ENCODE peak calls at places on chromosomes 13 and 19, in ten cellular contexts. A is omental fat pad; G is CD4-positive, alpha-beta T cell; Y is cardiac muscle cell; M is neural progenitor cell; S is kidney epithelial cell; B is SK-N-SH; Q is AG10803; K is left ventricle myocardium inferior; T is cardiac fibroblast. D is an unnamed sample.

GRCh38 chr13:24648983-24649684 is 31.1 kb upstream of the ATP12A start:
- DNase-seq in A (no peak), G (no peak), Y (no peak), M (no peak), S (no peak), B (no peak), Q (no peak), K (no peak), T (no peak), D (no peak)

GRCh38 chr19:42850981-42851717 is 28.4 kb downstream of the PSG1 start:
- DNase-seq in A (no peak), G (no peak), Y (peak), M (no peak), S (peak), B (no peak), Q (peak), K (peak), T (peak), D (no peak)

GRCh38 chr19:10544242-10544752 is 593 bp downstream of the ATG4D start:
- DNase-seq in A (no peak), G (no peak), Y (no peak), M (peak), S (no peak), B (no peak), Q (no peak), K (peak), T (no peak), D (peak)

GRCh38 chr19:47228937-47229673 is 1.9 kb downstream of the BBC3 start:
- DNase-seq in A (no peak), G (peak), Y (no peak), M (peak), S (no peak), B (no peak), Q (peak), K (no peak), T (peak), D (peak)

GRCh38 chr13:98098511-98098910 is 44.4 kb upstream of the FARP1 start:
- DNase-seq in A (no peak), G (no peak), Y (peak), M (no peak), S (no peak), B (no peak), Q (peak), K (no peak), T (no peak), D (no peak)

GRCh38 chr13:40145139-40145538 is 489.7 kb downstream of the COG6 start:
- DNase-seq in A (no peak), G (no peak), Y (no peak), M (no peak), S (no peak), B (no peak), Q (no peak), K (no peak), T (no peak), D (no peak)

GRCh38 chr19:45376045-45376724 is 5.8 kb upstream of the ERCC2 start:
- DNase-seq in A (no peak), G (no peak), Y (peak), M (peak), S (peak), B (peak), Q (peak), K (no peak), T (peak), D (no peak)

GRCh38 chr13:24282256-24282655 is 27.1 kb upstream of the C1QTNF9 start:
- DNase-seq in A (no peak), G (no peak), Y (no peak), M (no peak), S (no peak), B (peak), Q (no peak), K (no peak), T (no peak), D (no peak)

GRCh38 chr19:41870401-41870873 is 6.6 kb upstream of the CD79A start:
- DNase-seq in A (no peak), G (no peak), Y (peak), M (no peak), S (no peak), B (peak), Q (peak), K (no peak), T (peak), D (no peak)

GRCh38 chr13:82847595-82847994 is 1034.7 kb downstream of the SLITRK1 start:
- DNase-seq in A (no peak), G (no peak), Y (no peak), M (no peak), S (no peak), B (no peak), Q (no peak), K (no peak), T (no peak), D (no peak)

GRCh38 chr19:289651-290538 is 1.3 kb downstream of the PLPP2 start:
- DNase-seq in A (no peak), G (no peak), Y (peak), M (no peak), S (peak), B (peak), Q (peak), K (no peak), T (peak), D (no peak)

GRCh38 chr19:53894736-53895135 is 12.7 kb downstream of the PRKCG start:
- DNase-seq in A (no peak), G (no peak), Y (no peak), M (no peak), S (no peak), B (no peak), Q (no peak), K (no peak), T (no peak), D (no peak)

GRCh38 chr13:97977376-97977705 is 23.9 kb downstream of the IPO5 start:
- DNase-seq in A (no peak), G (no peak), Y (peak), M (no peak), S (no peak), B (no peak), Q (no peak), K (no peak), T (peak), D (no peak)

GRCh38 chr13:37490176-37490575 is 108.4 kb downstream of the POSTN start:
- DNase-seq in A (no peak), G (no peak), Y (no peak), M (no peak), S (no peak), B (no peak), Q (peak), K (no peak), T (peak), D (no peak)

GRCh38 chr13:37492061-37492460 is 106.5 kb downstream of the POSTN start:
- DNase-seq in A (no peak), G (no peak), Y (no peak), M (no peak), S (no peak), B (no peak), Q (peak), K (no peak), T (peak), D (no peak)

GRCh38 chr13:37495046-37495445 is 103.5 kb downstream of the POSTN start:
- DNase-seq in A (no peak), G (no peak), Y (no peak), M (no peak), S (no peak), B (no peak), Q (peak), K (no peak), T (peak), D (no peak)

GRCh38 chr13:37491661-37492060 is 106.9 kb downstream of the POSTN start:
- DNase-seq in A (no peak), G (no peak), Y (no peak), M (no peak), S (no peak), B (no peak), Q (peak), K (no peak), T (no peak), D (no peak)

GRCh38 chr13:37492741-37493514 is 105.6 kb downstream of the POSTN start:
- DNase-seq in A (no peak), G (no peak), Y (peak), M (no peak), S (peak), B (no peak), Q (peak), K (no peak), T (peak), D (no peak)
- TF ChIP-seq CTCF in A (no peak), G (no peak), Y (no peak), M (no peak), S (no peak), B (no peak), Q (no peak), K (no peak), T (no peak), D (no peak)

DNA sequence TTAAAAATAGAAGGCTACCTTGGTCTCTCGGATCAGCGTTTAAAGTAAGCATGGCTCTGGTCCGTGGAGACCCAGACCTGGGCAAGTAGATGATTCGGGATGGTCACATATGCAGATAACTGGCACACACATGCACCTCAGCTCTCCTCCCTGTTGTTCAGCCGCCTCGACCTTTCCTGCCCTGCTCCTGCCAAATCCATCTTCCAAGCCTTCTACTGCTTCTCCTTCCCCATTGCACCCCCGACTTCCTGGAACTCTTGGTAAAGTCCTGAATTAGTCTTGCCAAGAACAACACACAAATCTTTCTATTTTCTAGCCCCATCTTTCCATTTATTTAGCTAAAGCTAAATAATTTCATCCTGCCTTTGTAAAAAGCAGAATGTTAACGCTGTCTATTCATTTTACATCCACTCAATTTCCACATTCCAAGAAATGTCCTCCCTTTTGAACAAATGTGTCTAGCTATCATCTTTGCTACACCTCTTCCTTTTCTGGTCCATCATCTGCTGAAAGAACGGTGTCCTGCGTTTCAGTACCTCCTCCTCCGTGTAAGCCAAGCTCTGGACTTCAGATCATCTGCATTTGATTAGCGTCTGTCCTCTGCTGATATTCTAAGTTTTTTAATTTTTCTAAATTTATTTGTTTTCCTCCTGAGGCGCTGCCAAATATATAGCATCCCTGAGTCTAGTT is 92.5 kb downstream of the ZIC5 start:
- DNase-seq in A (no peak), G (no peak), Y (no peak), M (no peak), S (no peak), B (no peak), Q (no peak), K (no peak), T (no peak), D (no peak)
- TF ChIP-seq CTCF in A (no peak), G (no peak), Y (no peak), M (no peak), S (no peak), B (no peak), Q (no peak), K (no peak), T (no peak), D (no peak)

GRCh38 chr13:74136089-74136658 is 2.0 kb upstream of the KLF12 start:
- DNase-seq in A (no peak), G (peak), Y (peak), M (no peak), S (no peak), B (peak), Q (peak), K (peak), T (peak), D (peak)
- TF ChIP-seq CTCF in A (no peak), G (no peak), Y (no peak), M (no peak), S (no peak), B (peak), Q (peak), K (no peak), T (no peak), D (no peak)

GRCh38 chr13:94419304-94419943 is 60.1 kb downstream of the DCT start:
- DNase-seq in A (no peak), G (no peak), Y (peak), M (no peak), S (peak), B (no peak), Q (peak), K (no peak), T (peak), D (no peak)

GRCh38 chr13:94414141-94414540 is 65.3 kb downstream of the DCT start:
- DNase-seq in A (no peak), G (no peak), Y (no peak), M (no peak), S (no peak), B (no peak), Q (no peak), K (no peak), T (no peak), D (no peak)

GRCh38 chr13:94417294-94417693 is 62.2 kb downstream of the DCT start:
- DNase-seq in A (no peak), G (no peak), Y (no peak), M (no peak), S (no peak), B (no peak), Q (no peak), K (no peak), T (no peak), D (no peak)

GRCh38 chr13:94415484-94415883 is 64.0 kb downstream of the DCT start:
- DNase-seq in A (no peak), G (no peak), Y (no peak), M (peak), S (no peak), B (no peak), Q (no peak), K (no peak), T (no peak), D (no peak)

GRCh38 chr13:94416454-94417080 is 62.9 kb downstream of the DCT start:
- DNase-seq in A (no peak), G (no peak), Y (peak), M (peak), S (no peak), B (peak), Q (no peak), K (no peak), T (peak), D (no peak)
- TF ChIP-seq CTCF in A (no peak), G (no peak), Y (peak), M (peak), S (peak), B (peak), Q (peak), K (peak), T (peak), D (peak)

GRCh38 chr19:7903244-7904073 is at the start of gene MAP2K7:
- DNase-seq in A (peak), G (peak), Y (peak), M (peak), S (peak), B (peak), Q (peak), K (peak), T (peak), D (peak)
- TF ChIP-seq CTCF in A (no peak), G (peak), Y (peak), M (peak), S (peak), B (peak), Q (peak), K (peak), T (peak), D (peak)

DNA sequence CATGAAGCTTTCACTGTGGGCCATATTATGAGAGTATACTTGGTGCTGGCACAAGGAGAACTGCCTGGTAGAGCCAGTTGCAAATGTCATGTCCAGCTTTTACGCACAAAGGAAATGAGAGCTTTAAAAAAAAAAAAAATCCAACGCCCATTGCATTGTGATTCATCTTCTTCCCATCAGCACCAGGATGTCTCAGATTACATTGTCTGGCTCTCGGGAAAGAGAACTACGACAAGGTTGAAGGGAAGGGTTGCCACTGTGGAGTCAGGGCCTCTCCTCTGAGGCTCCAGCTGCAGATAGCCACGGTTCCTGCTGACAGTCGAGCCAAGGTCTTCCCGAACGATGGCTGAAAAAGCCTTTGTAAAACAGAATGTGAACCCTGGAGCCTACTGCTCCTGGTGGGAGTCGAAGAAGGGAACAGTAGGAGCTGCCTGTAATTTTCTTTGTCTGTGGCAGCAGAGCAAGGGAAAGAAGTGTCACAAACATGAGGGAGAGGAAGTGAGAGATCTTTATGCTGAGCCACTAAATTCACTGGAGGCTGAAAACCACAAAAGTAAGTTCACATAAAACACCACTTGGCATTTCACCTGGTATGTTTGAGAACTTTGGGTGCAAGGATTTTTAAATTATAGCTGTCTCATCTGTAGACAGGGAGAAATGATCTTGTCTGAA is 704.7 kb downstream of the DIAPH3 start:
- DNase-seq in A (no peak), G (no peak), Y (peak), M (peak), S (no peak), B (no peak), Q (peak), K (no peak), T (peak), D (no peak)
- TF ChIP-seq CTCF in A (no peak), G (no peak), Y (no peak), M (no peak), S (no peak), B (no peak), Q (no peak), K (no peak), T (no peak), D (no peak)

GRCh38 chr13:62544928-62545327 is 1129.3 kb upstream of the PCDH20 start:
- DNase-seq in A (no peak), G (no peak), Y (no peak), M (no peak), S (no peak), B (no peak), Q (no peak), K (no peak), T (no peak), D (no peak)
- TF ChIP-seq CTCF in A (no peak), G (no peak), Y (no peak), M (no peak), S (peak), B (peak), Q (no peak), K (no peak), T (no peak), D (peak)

GRCh38 chr19:22882797-22883196 is 50.7 kb downstream of the ZNF723 start:
- DNase-seq in A (no peak), G (no peak), Y (peak), M (peak), S (no peak), B (peak), Q (peak), K (no peak), T (peak), D (no peak)
- TF ChIP-seq CTCF in A (no peak), G (no peak), Y (no peak), M (peak), S (no peak), B (peak), Q (peak), K (peak), T (peak), D (peak)

DNA sequence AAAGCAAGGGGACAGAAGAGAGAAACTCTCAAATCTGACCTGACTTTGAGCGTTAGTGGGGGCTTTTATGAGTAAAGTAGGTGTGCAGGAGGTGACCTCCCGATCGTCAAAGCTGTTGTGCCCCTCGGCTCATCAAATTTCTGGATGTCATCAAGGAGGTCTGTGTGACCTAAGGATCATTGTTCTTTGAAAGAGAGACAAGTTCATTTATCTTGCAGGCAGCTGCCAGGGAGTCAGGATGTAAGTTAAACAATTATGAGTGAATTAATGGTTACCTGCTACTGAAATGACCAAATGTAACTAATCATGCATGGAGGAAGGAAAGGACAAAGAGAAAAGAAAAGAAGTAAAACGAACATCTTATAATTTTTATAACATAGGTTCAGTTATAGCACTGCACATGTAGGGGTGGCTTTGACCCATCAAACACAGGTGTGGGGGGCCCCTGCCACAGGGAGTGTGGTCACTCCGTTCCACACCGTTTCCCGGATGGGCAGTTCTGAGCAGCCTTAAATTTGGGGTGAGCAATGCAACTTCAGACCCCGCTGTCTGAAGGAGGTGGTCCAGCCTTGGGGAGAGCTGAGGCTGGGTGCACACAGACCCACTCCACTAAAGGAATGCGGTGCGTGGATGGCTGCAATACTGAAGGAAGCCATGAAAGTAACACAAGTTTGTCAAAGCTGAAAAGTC is 5.2 kb downstream of the CD22 start:
- DNase-seq in A (no peak), G (no peak), Y (no peak), M (no peak), S (no peak), B (no peak), Q (no peak), K (no peak), T (no peak), D (no peak)
- TF ChIP-seq CTCF in A (no peak), G (no peak), Y (no peak), M (no peak), S (no peak), B (no peak), Q (no peak), K (no peak), T (no peak), D (no peak)

GRCh38 chr13:52838433-52839107 is 9.9 kb downstream of the PCDH8 start:
- DNase-seq in A (no peak), G (no peak), Y (no peak), M (peak), S (no peak), B (no peak), Q (no peak), K (no peak), T (no peak), D (no peak)

GRCh38 chr13:52842440-52842839 is 6.0 kb downstream of the PCDH8 start:
- DNase-seq in A (no peak), G (no peak), Y (no peak), M (no peak), S (no peak), B (peak), Q (no peak), K (no peak), T (no peak), D (no peak)

GRCh38 chr13:52837850-52838249 is 10.6 kb downstream of the PCDH8 start:
- DNase-seq in A (no peak), G (no peak), Y (no peak), M (no peak), S (no peak), B (no peak), Q (no peak), K (no peak), T (no peak), D (peak)

GRCh38 chr13:52835071-52835793 is 13.2 kb downstream of the PCDH8 start:
- DNase-seq in A (no peak), G (no peak), Y (no peak), M (no peak), S (no peak), B (peak), Q (no peak), K (no peak), T (no peak), D (no peak)

DNA sequence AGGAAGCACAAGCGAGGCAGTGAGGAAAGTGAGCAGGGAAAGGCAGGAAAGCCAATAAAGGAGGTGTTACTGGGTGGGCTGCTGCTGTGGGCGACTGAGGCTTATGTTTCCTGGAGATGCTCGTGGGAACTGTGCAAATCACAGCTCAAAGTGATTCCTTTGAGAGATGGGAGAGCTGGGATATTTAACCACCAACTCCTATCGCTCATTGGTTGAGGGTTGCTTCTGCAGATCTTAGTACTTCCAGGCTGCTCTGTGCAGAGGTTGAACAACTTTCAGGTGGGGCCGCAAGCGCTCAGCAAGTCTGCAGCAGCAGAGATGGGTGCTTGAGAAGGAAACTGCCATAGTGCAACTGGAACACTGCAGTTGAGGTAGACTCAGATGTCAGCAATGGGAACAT is 8.4 kb downstream of the PCDH8 start:
- DNase-seq in A (no peak), G (no peak), Y (no peak), M (no peak), S (no peak), B (no peak), Q (no peak), K (no peak), T (no peak), D (no peak)
- TF ChIP-seq CTCF in A (no peak), G (no peak), Y (no peak), M (no peak), S (no peak), B (no peak), Q (no peak), K (no peak), T (no peak), D (no peak)

D was measured in GM13977.